ENCODE peak calls at places on chromosome 5, in four cellular contexts. S is lower lobe of right lung, D is dermis microvascular lymphatic vessel endothelial cell, Z is AG08396. Q is an unnamed sample.

GRCh38 chr5:52077941-52078825 is 694.9 kb downstream of the ISL1 start:
- DNase-seq in S (no peak), D (no peak), Z (no peak), Q (no peak)

GRCh38 chr5:45491368-45491767 is 204.8 kb downstream of the HCN1 start:
- DNase-seq in S (no peak), D (no peak), Z (no peak), Q (no peak)

GRCh38 chr5:59760798-59761348 is 132.7 kb downstream of the PDE4D start:
- DNase-seq in S (no peak), D (peak), Z (no peak), Q (no peak)

GRCh38 chr5:139676951-139677367 is 28.8 kb downstream of the CXXC5 start:
- DNase-seq in S (no peak), D (no peak), Z (no peak), Q (no peak)

GRCh38 chr5:1931590-1932138 is 48.9 kb upstream of the IRX4 start:
- DNase-seq in S (no peak), D (no peak), Z (no peak), Q (no peak)

GRCh38 chr5:87195616-87196015 is 72.1 kb upstream of the RASA1 start:
- DNase-seq in S (no peak), D (peak), Z (peak), Q (peak)

GRCh38 chr5:180868960-180869359 is 7.9 kb upstream of the ZFP62 start:
- DNase-seq in S (peak), D (peak), Z (peak), Q (peak)

GRCh38 chr5:674630-675011 is 18.5 kb downstream of the TPPP start:
- DNase-seq in S (no peak), D (no peak), Z (no peak), Q (no peak)

GRCh38 chr5:73274870-73275756 is 102.1 kb downstream of the TMEM174 start:
- DNase-seq in S (no peak), D (no peak), Z (no peak), Q (peak)

GRCh38 chr5:112935675-112936074 is 13.6 kb upstream of the REEP5 start:
- DNase-seq in S (no peak), D (no peak), Z (no peak), Q (no peak)

GRCh38 chr5:103271570-103272289 is 13.2 kb downstream of the MACIR start:
- DNase-seq in S (no peak), D (peak), Z (no peak), Q (no peak)

GRCh38 chr5:170697031-170697430 is 86.5 kb upstream of the GABRP start:
- DNase-seq in S (no peak), D (no peak), Z (no peak), Q (no peak)

GRCh38 chr5:154286557-154286956 is 96.0 kb downstream of the GALNT10 start:
- DNase-seq in S (no peak), D (peak), Z (no peak), Q (no peak)

GRCh38 chr5:130520211-130520610 is 615.9 kb downstream of the CHSY3 start:
- DNase-seq in S (no peak), D (no peak), Z (no peak), Q (no peak)

GRCh38 chr5:1748845-1749244 is 50.8 kb downstream of the MRPL36 start:
- DNase-seq in S (no peak), D (no peak), Z (no peak), Q (no peak)

GRCh38 chr5:97071993-97072392 is 70.4 kb downstream of the LIX1 start:
- DNase-seq in S (no peak), D (no peak), Z (no peak), Q (no peak)

GRCh38 chr5:9192286-9192685 is 353.6 kb downstream of the SEMA5A start:
- DNase-seq in S (no peak), D (no peak), Z (no peak), Q (no peak)

GRCh38 chr5:10592598-10592997 is 28.7 kb downstream of the ANKRD33B start:
- DNase-seq in S (no peak), D (no peak), Z (no peak), Q (no peak)

GRCh38 chr5:59296317-59297264 is 596.9 kb downstream of the PDE4D start:
- DNase-seq in S (no peak), D (peak), Z (no peak), Q (peak)

GRCh38 chr5:179973391-179973790 is 65.7 kb upstream of the TBC1D9B start:
- DNase-seq in S (no peak), D (no peak), Z (no peak), Q (no peak)

GRCh38 chr5:43553381-43553780 is 3.5 kb downstream of the PAIP1 start:
- DNase-seq in S (no peak), D (no peak), Z (no peak), Q (no peak)

GRCh38 chr5:10555134-10555733 is 8.6 kb upstream of the ANKRD33B start:
- DNase-seq in S (no peak), D (peak), Z (peak), Q (peak)

GRCh38 chr5:103526164-103526915 is 36.2 kb downstream of the NUDT12 start:
- DNase-seq in S (no peak), D (no peak), Z (no peak), Q (peak)

GRCh38 chr5:151612689-151613427 is 21.7 kb upstream of the FAT2 start:
- DNase-seq in S (no peak), D (no peak), Z (no peak), Q (no peak)

GRCh38 chr5:79499640-79500273 is 14.2 kb downstream of the HOMER1 start:
- DNase-seq in S (no peak), D (no peak), Z (no peak), Q (no peak)

GRCh38 chr5:146744358-146744757 is 134.2 kb downstream of the PPP2R2B start:
- DNase-seq in S (no peak), D (no peak), Z (peak), Q (peak)

GRCh38 chr5:139486201-139486600 is 3.6 kb upstream of the STING1 start:
- DNase-seq in S (no peak), D (no peak), Z (no peak), Q (no peak)

GRCh38 chr5:86979801-86980510 is 287.7 kb upstream of the RASA1 start:
- DNase-seq in S (no peak), D (peak), Z (peak), Q (peak)

GRCh38 chr5:1855573-1855972 is 27.2 kb downstream of the IRX4 start:
- DNase-seq in S (no peak), D (no peak), Z (no peak), Q (no peak)

GRCh38 chr5:149215478-149216042 is 56.1 kb upstream of the AFAP1L1 start:
- DNase-seq in S (no peak), D (peak), Z (peak), Q (peak)

GRCh38 chr5:178237431-178238312 is 5.1 kb upstream of the PHYKPL start:
- DNase-seq in S (no peak), D (no peak), Z (no peak), Q (peak)

GRCh38 chr5:172902497-172903472 is 56.4 kb upstream of the RPL26L1 start:
- DNase-seq in S (peak), D (peak), Z (peak), Q (peak)

GRCh38 chr5:150484964-150485769 is 22.8 kb upstream of the NDST1 start:
- DNase-seq in S (no peak), D (no peak), Z (no peak), Q (no peak)

GRCh38 chr5:62143268-62144229 is 162.5 kb upstream of the KIF2A start:
- DNase-seq in S (no peak), D (peak), Z (peak), Q (peak)

GRCh38 chr5:178236685-178237084 is 4.1 kb upstream of the PHYKPL start:
- DNase-seq in S (no peak), D (no peak), Z (no peak), Q (no peak)

GRCh38 chr5:132425009-132425937 is 55.8 kb downstream of the SLC22A5 start:
- DNase-seq in S (no peak), D (peak), Z (peak), Q (peak)

GRCh38 chr5:15598294-15598902 is 98.4 kb downstream of the FBXL7 start:
- DNase-seq in S (no peak), D (peak), Z (no peak), Q (no peak)

GRCh38 chr5:135009736-135010501 is 24.1 kb downstream of the PITX1 start:
- DNase-seq in S (no peak), D (no peak), Z (no peak), Q (no peak)

GRCh38 chr5:16585028-16585667 is 31.6 kb downstream of the RETREG1 start:
- DNase-seq in S (no peak), D (peak), Z (no peak), Q (no peak)

GRCh38 chr5:33936381-33937016 is at the start of gene RXFP3:
- DNase-seq in S (no peak), D (no peak), Z (peak), Q (peak)

Q was measured in GM03348.